ENCODE peak calls at places on chromosomes 12 and 14, in four cellular contexts. I is IMR-90, A is mesendoderm, Q is H1. U is an unnamed sample.

GRCh38 chr14:89921896-89922548 is 32.5 kb downstream of the EFCAB11 start:
- DNase-seq in I (peak), A (no peak), Q (no peak), U (no peak)

GRCh38 chr12:12872934-12873275 is 18.5 kb upstream of the GPRC5A start:
- DNase-seq in I (peak), A (no peak), Q (no peak), U (no peak)

GRCh38 chr12:9872743-9873142 is 3.6 kb upstream of the CLEC2B start:
- DNase-seq in I (no peak), A (peak), Q (no peak), U (peak)

GRCh38 chr12:89949457-89950195 is 241.0 kb upstream of the ATP2B1 start:
- DNase-seq in I (peak), A (peak), Q (no peak), U (no peak)

GRCh38 chr12:120598674-120599463 is 17.7 kb upstream of the POP5 start:
- DNase-seq in I (peak), A (peak), Q (no peak), U (no peak)

GRCh38 chr14:90627478-90627877 is 188.8 kb downstream of the TTC7B start:
- DNase-seq in I (no peak), A (no peak), Q (no peak), U (no peak)

GRCh38 chr14:55754471-55754870 is 174.5 kb downstream of the KTN1 start:
- DNase-seq in I (no peak), A (no peak), Q (no peak), U (no peak)

GRCh38 chr12:69935651-69936100 is 110.6 kb downstream of the MYRFL start:
- DNase-seq in I (no peak), A (peak), Q (no peak), U (no peak)

GRCh38 chr14:54048311-54048710 is 91.7 kb upstream of the BMP4 start:
- DNase-seq in I (no peak), A (no peak), Q (no peak), U (no peak)

GRCh38 chr14:70789361-70789760 is 20.0 kb downstream of the MAP3K9 start:
- DNase-seq in I (peak), A (no peak), Q (no peak), U (no peak)

GRCh38 chr12:6183689-6184441 is 16.3 kb upstream of the CD9 start:
- DNase-seq in I (peak), A (no peak), Q (no peak), U (no peak)

GRCh38 chr12:126369487-126370463 is 1304.5 kb downstream of the AACS start:
- DNase-seq in I (no peak), A (peak), Q (no peak), U (no peak)

GRCh38 chr12:122282066-122282465 is 15.8 kb upstream of the VPS33A start:
- DNase-seq in I (peak), A (peak), Q (no peak), U (no peak)

GRCh38 chr12:116248433-116248832 is 29.1 kb downstream of the MED13L start:
- DNase-seq in I (no peak), A (no peak), Q (no peak), U (no peak)

GRCh38 chr12:99915251-99916082 is 69.3 kb downstream of the ANKS1B start:
- DNase-seq in I (peak), A (no peak), Q (no peak), U (no peak)

GRCh38 chr14:28020112-28020511 is 746.5 kb upstream of the FOXG1 start:
- DNase-seq in I (no peak), A (no peak), Q (no peak), U (no peak)

GRCh38 chr14:93775158-93775557 is 13.1 kb downstream of the PRIMA1 start:
- DNase-seq in I (no peak), A (no peak), Q (no peak), U (no peak)

GRCh38 chr14:69037790-69038448 is 58.8 kb upstream of the ACTN1 start:
- DNase-seq in I (peak), A (peak), Q (no peak), U (peak)

GRCh38 chr12:45775465-45775864 is 46.0 kb downstream of the ARID2 start:
- DNase-seq in I (no peak), A (no peak), Q (no peak), U (no peak)

GRCh38 chr14:46840971-46841729 is 189.6 kb upstream of the RPL10L start:
- DNase-seq in I (no peak), A (peak), Q (no peak), U (no peak)

GRCh38 chr12:113399490-113399889 is 4.2 kb downstream of the SDS start:
- DNase-seq in I (no peak), A (no peak), Q (no peak), U (no peak)

GRCh38 chr14:95876769-95877490 is at the start of gene TUNAR:
- DNase-seq in I (no peak), A (peak), Q (no peak), U (peak)

GRCh38 chr12:53781218-53781801 is 29.5 kb upstream of the CISTR start:
- DNase-seq in I (peak), A (no peak), Q (no peak), U (no peak)

GRCh38 chr12:66493841-66494240 is 185.0 kb downstream of the GRIP1 start:
- DNase-seq in I (no peak), A (no peak), Q (no peak), U (no peak)

GRCh38 chr12:124677552-124678356 is 110.3 kb upstream of the NCOR2 start:
- DNase-seq in I (no peak), A (no peak), Q (no peak), U (no peak)

GRCh38 chr14:75439989-75440388 is 12.2 kb downstream of the JDP2 start:
- DNase-seq in I (no peak), A (no peak), Q (no peak), U (peak)

GRCh38 chr12:39441189-39441962 is 1.5 kb downstream of the KIF21A start:
- DNase-seq in I (no peak), A (no peak), Q (no peak), U (no peak)

DNA sequence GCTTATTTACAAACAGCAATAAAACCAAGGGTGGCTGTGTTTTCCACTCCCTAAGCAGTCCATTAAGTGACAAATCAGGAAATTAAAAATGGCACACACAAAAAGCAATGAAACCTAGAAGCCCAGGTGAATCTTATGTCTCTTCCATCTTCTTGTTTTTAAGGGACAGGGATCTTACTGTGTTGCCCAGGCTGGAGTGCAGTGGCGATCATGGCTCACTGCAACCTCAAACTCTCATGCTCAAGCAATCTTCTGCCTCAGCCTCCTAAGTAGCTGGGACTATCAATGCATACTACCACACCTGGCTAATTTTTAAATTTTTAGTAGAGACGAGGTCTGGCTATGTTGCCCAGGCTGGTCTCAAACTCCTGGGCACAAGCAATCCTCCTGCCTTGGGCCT is 52.4 kb upstream of the CERS5 start:
- DNase-seq in I (no peak), A (no peak), Q (no peak), U (no peak)
- H3K9ac ChIP-seq in I (peak), A (no peak), Q (no peak), U (no peak)

DNA sequence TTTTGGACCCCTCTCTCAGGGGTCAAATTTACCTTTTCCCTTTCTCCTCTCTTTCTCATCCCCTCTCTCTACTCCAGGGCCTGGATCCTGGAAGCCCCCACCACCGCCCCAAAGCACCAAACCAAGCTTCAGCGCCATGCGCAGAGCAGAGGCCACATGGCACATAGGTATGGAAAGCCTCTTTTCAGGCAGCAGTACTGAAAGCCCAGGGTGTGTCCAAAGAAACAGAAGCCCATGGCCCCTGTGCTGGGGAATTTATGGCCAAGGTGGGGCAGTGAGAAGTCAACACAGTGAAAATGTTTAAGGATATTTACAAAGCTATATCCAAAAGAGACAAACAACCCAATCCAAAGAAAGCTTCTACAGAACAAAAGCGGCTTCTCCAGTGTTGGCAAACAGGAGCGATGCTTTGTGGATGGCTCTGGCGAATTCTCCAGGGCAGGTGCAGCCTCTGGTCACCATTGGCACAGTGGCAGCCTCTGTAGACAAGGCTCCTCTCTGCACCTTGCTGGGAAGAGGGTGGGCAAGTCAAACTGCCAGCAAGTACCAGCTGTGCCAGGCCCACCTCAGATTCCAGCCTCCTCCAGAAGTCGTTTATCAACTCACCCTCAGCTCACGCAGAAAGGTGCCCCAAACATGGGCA is 4.8 kb upstream of the CPNE6 start:
- DNase-seq in I (no peak), A (no peak), Q (no peak), U (no peak)
- H4K5ac ChIP-seq in I (no peak), A (no peak), Q (no peak), U (no peak)

DNA sequence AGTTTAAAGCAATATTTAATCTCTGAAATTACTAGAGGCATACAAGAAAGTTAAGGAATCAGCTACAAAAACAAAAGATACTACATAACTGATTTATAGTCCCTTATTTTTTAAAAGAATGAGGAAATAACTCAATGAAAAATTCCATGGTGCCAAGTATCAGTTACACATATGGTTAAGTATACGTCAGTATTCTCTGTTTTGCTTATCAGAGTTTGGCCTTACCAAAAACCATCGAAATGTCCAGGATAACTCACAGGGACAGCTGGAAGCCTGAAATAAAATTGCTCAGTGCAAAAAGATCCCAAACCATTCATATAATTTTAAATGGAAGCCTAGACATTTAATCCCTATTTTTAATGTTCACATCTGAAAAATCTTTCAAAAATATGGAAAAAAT is 3.6 kb downstream of the CFL2 start:
- DNase-seq in I (peak), A (no peak), Q (no peak), U (no peak)
- H3K9ac ChIP-seq in I (no peak), A (no peak), Q (no peak), U (no peak)

DNA sequence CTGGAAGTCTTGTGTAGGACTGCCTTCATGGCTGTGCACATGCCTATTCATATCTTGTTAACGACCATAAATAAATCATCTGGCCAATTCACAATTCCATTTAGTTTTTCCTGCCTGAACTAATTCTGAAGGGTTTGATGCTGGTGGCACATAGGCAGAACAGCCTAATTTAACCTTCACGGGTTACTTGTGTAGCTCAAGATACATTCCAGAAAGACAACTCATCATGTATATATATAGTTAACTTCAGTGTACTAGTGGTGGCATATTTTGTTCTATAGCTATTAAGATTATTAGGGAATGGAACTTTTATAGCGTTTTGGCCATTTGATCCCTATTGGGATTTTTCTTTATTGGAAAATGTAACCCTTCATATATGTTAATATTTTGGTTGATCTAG is 31.4 kb downstream of the CFAP54 start:
- DNase-seq in I (peak), A (no peak), Q (no peak), U (no peak)
- H4K5ac ChIP-seq in I (no peak), A (no peak), Q (no peak), U (no peak)

DNA sequence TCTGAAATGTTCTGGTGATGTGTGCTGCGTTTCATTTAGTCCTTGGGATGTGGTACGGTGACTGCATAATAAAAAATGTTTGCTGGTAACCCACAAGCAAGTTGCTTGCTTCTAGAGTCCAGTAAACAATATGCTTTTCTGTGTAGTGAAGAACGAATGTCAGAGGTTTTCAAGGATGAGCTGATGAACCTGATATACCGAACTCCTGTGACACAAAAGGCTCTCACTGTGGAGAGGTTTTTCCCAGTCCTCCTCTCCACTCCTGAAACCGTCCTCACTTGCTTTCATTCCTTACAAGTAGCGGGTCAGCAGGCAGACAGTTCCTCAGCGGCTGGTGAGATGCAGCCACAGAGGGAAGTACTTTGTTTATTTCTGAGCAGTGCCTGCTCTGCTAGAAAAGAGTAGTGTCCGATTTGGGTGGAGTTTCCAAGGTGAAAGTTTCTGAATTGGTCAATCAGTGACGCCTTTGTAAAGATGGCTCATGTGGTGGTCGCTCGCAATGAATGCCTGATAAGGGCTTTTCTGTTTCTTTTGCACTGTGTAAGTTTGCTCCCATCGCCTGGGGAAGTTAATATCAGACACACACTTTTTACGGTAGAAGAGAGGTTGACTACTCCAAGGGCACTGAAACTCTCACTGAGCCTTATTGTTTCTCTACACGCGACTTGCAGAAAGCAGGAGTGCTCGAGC is 3.0 kb downstream of the ETV6 start:
- DNase-seq in I (peak), A (no peak), Q (no peak), U (no peak)
- H3K9ac ChIP-seq in I (peak), A (peak), Q (no peak), U (no peak)

GRCh38 chr12:75628511-75628910 is 117.1 kb upstream of the KRR1 start:
- DNase-seq in I (no peak), A (no peak), Q (no peak), U (no peak)

GRCh38 chr12:75631809-75632208 is 120.4 kb upstream of the KRR1 start:
- DNase-seq in I (no peak), A (no peak), Q (no peak), U (no peak)

GRCh38 chr12:75632452-75632851 is 121.0 kb upstream of the KRR1 start:
- DNase-seq in I (no peak), A (no peak), Q (no peak), U (no peak)

GRCh38 chr12:75628916-75629315 is 117.5 kb upstream of the KRR1 start:
- DNase-seq in I (no peak), A (no peak), Q (no peak), U (no peak)

DNA sequence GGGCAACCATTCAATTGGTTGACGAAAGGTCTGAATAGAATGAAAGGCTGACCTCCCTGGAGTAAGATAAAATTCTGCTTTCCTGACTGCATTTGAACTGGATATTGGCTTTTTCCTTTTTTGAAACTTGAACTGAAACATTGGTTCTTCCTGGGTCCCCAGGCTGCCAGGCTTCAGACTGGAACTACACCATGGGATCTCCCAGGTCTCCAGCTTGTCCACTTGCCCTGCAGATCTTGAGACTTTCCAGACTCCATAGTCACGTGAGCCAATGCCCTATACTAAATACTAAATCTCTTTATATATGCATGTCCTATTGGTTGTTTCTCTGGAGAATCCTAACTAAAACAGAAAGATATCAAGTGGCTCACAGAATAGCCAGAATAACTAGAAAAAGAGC is 118.7 kb upstream of the KRR1 start:
- DNase-seq in I (no peak), A (no peak), Q (no peak), U (no peak)
- H4K5ac ChIP-seq in I (no peak), A (no peak), Q (no peak), U (no peak)

GRCh38 chr12:44477331-44477980 is 398.7 kb downstream of the NELL2 start:
- DNase-seq in I (no peak), A (no peak), Q (no peak), U (no peak)
- H3K9ac ChIP-seq in I (no peak), A (no peak), Q (no peak), U (no peak)

DNA sequence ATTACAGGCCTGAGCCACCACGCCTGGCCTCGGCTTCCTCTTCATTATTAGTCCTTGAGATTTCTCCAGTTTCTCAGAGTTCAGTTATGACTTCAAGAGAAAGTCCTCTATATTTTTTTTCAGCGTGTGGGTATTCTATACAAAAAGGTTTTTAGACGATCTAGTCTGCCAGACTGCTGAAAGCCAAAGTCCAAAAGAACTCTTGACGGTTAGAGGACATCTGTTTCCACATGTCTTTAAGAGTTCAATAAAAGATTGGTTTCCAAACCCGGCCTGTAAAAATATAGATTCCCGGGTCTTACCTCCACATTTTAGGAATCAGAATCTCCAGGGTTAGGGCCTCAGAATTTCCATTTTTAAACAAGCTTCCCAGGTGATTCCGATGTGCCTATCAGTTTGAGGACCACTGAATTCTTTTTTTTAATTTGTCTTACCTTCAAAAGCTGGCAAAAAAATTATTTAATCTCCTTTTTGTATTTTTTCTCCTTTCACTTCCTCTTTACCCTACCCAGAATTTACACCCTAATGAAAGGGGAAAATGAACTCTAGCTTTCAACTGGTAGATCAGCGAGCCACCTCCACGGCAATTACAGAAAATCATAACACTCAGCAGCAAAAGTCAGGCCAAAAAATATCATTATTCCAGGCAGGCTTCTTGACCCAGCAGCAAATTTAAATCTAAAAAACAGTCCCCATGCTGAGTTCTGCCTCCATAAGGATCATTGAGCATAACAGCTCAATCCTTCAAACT is 8.8 kb downstream of the NT5DC3 start:
- DNase-seq in I (no peak), A (no peak), Q (no peak), U (no peak)
- H4K5ac ChIP-seq in I (no peak), A (no peak), Q (no peak), U (no peak)

U was measured in H9.